ENCODE peak calls at places on chromosomes 3 and 15, in four cellular contexts. One of them, this sample, is unnamed.

GRCh38 chr3:72306800-72307341 is 521.9 kb upstream of the PROK2 start:
- DNase-seq in mesendoderm: peak; percentile 85
- DNase-seq in neuronal stem cell: no peak
- DNase-seq in IMR-90: peak; percentile 33
- DNase-seq in this sample: no peak

GRCh38 chr3:151926956-151927355 is 53.5 kb downstream of the SUCNR1 start:
- DNase-seq in IMR-90: peak; percentile 76
- DNase-seq in mesendoderm: no peak
- DNase-seq in neuronal stem cell: no peak
- DNase-seq in this sample: peak; percentile 35

GRCh38 chr3:114143817-114144216 is 35.0 kb downstream of the DRD3 start:
- DNase-seq in IMR-90: no peak
- DNase-seq in neuronal stem cell: no peak
- DNase-seq in mesendoderm: no peak
- DNase-seq in this sample: no peak

GRCh38 chr3:21785765-21786453 is 34.9 kb upstream of the ZNF385D start:
- DNase-seq in IMR-90: no peak
- DNase-seq in mesendoderm: no peak
- DNase-seq in neuronal stem cell: no peak
- DNase-seq in this sample: no peak

GRCh38 chr3:190269096-190269495 is 53.1 kb downstream of the CLDN1 start:
- DNase-seq in IMR-90: no peak
- DNase-seq in neuronal stem cell: no peak
- DNase-seq in mesendoderm: no peak
- DNase-seq in this sample: no peak

GRCh38 chr3:127053450-127053849 is 70.5 kb downstream of the PLXNA1 start:
- DNase-seq in IMR-90: no peak
- DNase-seq in neuronal stem cell: no peak
- DNase-seq in mesendoderm: no peak
- DNase-seq in this sample: no peak

GRCh38 chr15:94259863-94260262 is 28.5 kb downstream of the MCTP2 start:
- DNase-seq in mesendoderm: no peak
- DNase-seq in IMR-90: no peak
- DNase-seq in neuronal stem cell: no peak
- DNase-seq in this sample: no peak

GRCh38 chr15:90780916-90781315 is 63.8 kb downstream of the BLM start:
- DNase-seq in IMR-90: no peak
- DNase-seq in neuronal stem cell: no peak
- DNase-seq in mesendoderm: no peak
- DNase-seq in this sample: no peak

GRCh38 chr3:189838291-189838690 is 207.1 kb downstream of the TP63 start:
- DNase-seq in IMR-90: no peak
- DNase-seq in mesendoderm: no peak
- DNase-seq in neuronal stem cell: no peak
- DNase-seq in this sample: no peak

GRCh38 chr3:57952208-57952631 is 56.0 kb upstream of the FLNB start:
- DNase-seq in IMR-90: peak; percentile 96
- DNase-seq in mesendoderm: peak; percentile 95
- DNase-seq in neuronal stem cell: no peak
- DNase-seq in this sample: peak; percentile 86

GRCh38 chr15:25616471-25616870 is 177.6 kb upstream of the UBE3A start:
- DNase-seq in IMR-90: no peak
- DNase-seq in neuronal stem cell: no peak
- DNase-seq in mesendoderm: no peak
- DNase-seq in this sample: peak; percentile 70

GRCh38 chr3:42013652-42014442 is 51.9 kb upstream of the ULK4 start:
- DNase-seq in mesendoderm: no peak
- DNase-seq in IMR-90: no peak
- DNase-seq in neuronal stem cell: no peak
- DNase-seq in this sample: peak; percentile 19

GRCh38 chr3:21778715-21779114 is 27.7 kb upstream of the ZNF385D start:
- DNase-seq in IMR-90: no peak
- DNase-seq in mesendoderm: no peak
- DNase-seq in neuronal stem cell: no peak
- DNase-seq in this sample: no peak

GRCh38 chr15:31163769-31164572 is 62.4 kb upstream of the TRPM1 start:
- DNase-seq in mesendoderm: peak; percentile 60
- DNase-seq in neuronal stem cell: no peak
- DNase-seq in IMR-90: no peak
- DNase-seq in this sample: no peak

GRCh38 chr3:159913712-159914414 is 74.8 kb upstream of the IL12A start:
- DNase-seq in IMR-90: no peak
- DNase-seq in mesendoderm: no peak
- DNase-seq in neuronal stem cell: no peak
- DNase-seq in this sample: no peak

GRCh38 chr15:86611392-86612040 is 531.8 kb downstream of the AGBL1 start:
- DNase-seq in neuronal stem cell: no peak
- DNase-seq in IMR-90: no peak
- DNase-seq in mesendoderm: peak; percentile 64
- DNase-seq in this sample: no peak

GRCh38 chr3:152030320-152030719 is 156.9 kb downstream of the SUCNR1 start:
- DNase-seq in IMR-90: no peak
- DNase-seq in neuronal stem cell: no peak
- DNase-seq in mesendoderm: no peak
- DNase-seq in this sample: no peak

GRCh38 chr3:124360626-124361025 is 368.7 kb upstream of the ROPN1 start:
- DNase-seq in neuronal stem cell: peak; percentile 51
- DNase-seq in IMR-90: no peak
- DNase-seq in mesendoderm: peak; percentile 82
- DNase-seq in this sample: no peak

DNA sequence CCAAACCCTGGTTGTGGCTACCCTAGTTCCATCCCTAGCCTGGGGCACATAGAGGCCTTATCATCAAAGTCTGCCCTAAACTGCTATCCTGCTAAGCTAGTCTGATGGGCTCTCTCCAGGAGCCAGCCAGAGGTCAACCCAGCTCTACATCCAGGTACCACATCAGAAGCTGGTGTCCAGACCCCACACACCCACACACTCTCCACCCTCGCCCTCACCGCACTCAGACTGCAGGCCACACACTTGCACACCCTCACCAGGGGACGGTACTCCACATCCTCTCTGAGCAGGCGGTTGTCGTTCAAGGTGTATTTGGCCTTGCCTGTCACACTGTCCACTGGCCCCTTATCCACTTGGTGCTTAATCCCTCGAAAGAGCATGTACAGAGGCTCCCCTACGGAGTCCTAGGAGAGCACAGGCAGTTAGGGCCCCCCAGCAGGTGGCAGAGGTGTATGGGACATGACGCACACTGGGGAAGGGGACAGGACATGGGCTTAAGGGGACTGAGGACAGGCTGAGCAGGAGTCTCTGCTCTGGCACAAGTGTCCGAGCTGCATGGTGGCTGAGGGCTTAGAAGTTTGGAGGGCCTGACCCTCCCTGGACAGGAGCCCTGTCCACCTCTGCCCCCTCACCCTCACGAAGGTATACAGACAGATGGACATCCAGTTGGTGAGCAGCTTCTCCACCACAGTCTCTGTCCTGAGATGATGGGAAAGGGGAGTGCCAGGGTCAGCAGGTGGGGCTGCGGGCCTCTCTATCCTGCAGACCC is 18.1 kb downstream of the PLXNB1 start:
- DNase-seq in IMR-90: no peak
- DNase-seq in neuronal stem cell: no peak
- DNase-seq in mesendoderm: no peak
- DNase-seq in this sample: peak; percentile 47
- H3K18ac ChIP-seq in IMR-90: no peak overlapping the region
- H3K18ac ChIP-seq in neuronal stem cell: no peak overlapping the region
- H3K18ac ChIP-seq in mesendoderm: no peak overlapping the region
- H3K18ac ChIP-seq in this sample: no peak overlapping the region

DNA sequence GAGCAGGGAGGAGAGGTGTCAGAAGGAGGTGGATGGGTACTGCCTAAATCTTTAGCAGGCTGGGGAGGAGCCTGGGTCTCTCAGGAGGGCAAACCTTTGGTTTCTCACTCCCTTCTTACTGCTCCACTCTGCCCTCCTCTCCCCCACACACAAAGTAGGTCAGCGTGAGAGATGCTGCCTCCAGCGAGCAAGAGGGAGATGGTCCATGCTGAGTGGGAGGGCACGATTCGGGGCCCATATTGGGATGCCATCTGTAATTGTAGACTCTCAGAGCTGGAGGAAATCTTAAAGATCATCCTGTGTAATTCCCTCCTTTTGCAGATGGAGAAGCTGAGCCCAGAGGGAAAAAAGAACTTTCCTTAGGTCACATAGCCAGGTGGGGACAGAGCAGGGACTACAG is 34.2 kb upstream of the SYN2 start:
- DNase-seq in IMR-90: no peak
- DNase-seq in mesendoderm: no peak
- DNase-seq in neuronal stem cell: no peak
- DNase-seq in this sample: no peak
- H4K8ac ChIP-seq in IMR-90: no peak overlapping the region
- H4K8ac ChIP-seq in mesendoderm: no peak overlapping the region
- H4K8ac ChIP-seq in neuronal stem cell: no peak overlapping the region
- H4K8ac ChIP-seq in this sample: no peak overlapping the region

GRCh38 chr3:184850201-184850600 is 38.2 kb downstream of the VPS8 start:
- DNase-seq in mesendoderm: no peak
- DNase-seq in neuronal stem cell: no peak
- DNase-seq in IMR-90: no peak
- DNase-seq in this sample: no peak
- H3K18ac ChIP-seq in mesendoderm: no peak overlapping the region
- H3K18ac ChIP-seq in neuronal stem cell: no peak overlapping the region
- H3K18ac ChIP-seq in IMR-90: no peak overlapping the region
- H3K18ac ChIP-seq in this sample: no peak overlapping the region

DNA sequence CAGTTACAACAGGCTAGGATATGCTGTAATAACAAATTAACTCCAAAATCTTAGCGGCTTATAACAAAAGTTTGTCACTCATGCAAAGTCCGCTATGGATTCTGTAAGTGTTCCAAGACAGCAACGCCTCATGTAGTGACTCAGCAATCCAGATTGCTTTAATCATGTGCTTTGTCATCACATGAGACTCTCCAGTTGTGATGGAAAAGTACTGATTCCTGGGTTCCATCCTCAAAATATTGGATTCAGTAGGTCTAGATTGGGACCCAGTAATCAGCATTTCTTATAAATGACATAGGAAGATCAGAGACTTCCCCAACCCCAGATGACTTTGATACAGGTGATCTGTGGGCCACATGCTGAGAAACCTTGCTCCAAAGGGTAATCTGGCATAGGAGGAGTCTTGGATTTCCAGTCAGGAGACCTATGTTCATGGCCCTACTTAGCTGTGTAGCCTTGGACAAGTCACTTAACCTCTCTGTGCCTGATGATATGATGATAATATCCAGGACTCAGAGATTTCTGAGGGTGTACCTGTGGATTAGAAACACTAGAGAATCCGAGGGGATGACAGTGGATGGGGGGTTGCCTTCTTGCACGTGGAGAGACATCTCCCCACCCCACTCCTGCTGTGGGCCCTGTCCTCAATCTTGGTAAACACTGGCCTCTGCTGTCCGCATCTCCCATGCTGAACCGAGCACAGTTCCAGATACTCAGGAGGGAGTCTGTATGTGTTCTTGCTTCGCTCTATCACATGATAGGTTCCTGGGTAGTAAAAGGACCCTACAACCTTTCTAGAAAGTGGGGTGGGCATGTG is 65.5 kb downstream of the CORO2B start:
- DNase-seq in neuronal stem cell: no peak
- DNase-seq in IMR-90: peak; percentile 90
- DNase-seq in mesendoderm: peak; percentile 58
- DNase-seq in this sample: no peak
- H4K8ac ChIP-seq in neuronal stem cell: no peak overlapping the region
- H4K8ac ChIP-seq in IMR-90: peak overlapping the region; percentile 75
- H4K8ac ChIP-seq in mesendoderm: no peak overlapping the region
- H4K8ac ChIP-seq in this sample: no peak overlapping the region

GRCh38 chr15:39406485-39406884 is 174.4 kb upstream of the THBS1 start:
- DNase-seq in IMR-90: no peak
- DNase-seq in neuronal stem cell: no peak
- DNase-seq in mesendoderm: no peak
- DNase-seq in this sample: no peak

GRCh38 chr15:39407116-39407515 is 173.8 kb upstream of the THBS1 start:
- DNase-seq in mesendoderm: no peak
- DNase-seq in neuronal stem cell: no peak
- DNase-seq in IMR-90: peak; percentile 54
- DNase-seq in this sample: no peak

GRCh38 chr15:39400821-39401550 is 179.9 kb upstream of the THBS1 start:
- DNase-seq in IMR-90: peak; percentile 74
- DNase-seq in mesendoderm: no peak
- DNase-seq in neuronal stem cell: no peak
- DNase-seq in this sample: peak; percentile 75

GRCh38 chr15:39404767-39405173 is 176.1 kb upstream of the THBS1 start:
- DNase-seq in neuronal stem cell: no peak
- DNase-seq in mesendoderm: peak; percentile 78
- DNase-seq in IMR-90: peak; percentile 95
- DNase-seq in this sample: peak; percentile 98

GRCh38 chr15:39403674-39404117 is 177.2 kb upstream of the THBS1 start:
- DNase-seq in mesendoderm: no peak
- DNase-seq in IMR-90: peak; percentile 88
- DNase-seq in neuronal stem cell: no peak
- DNase-seq in this sample: peak; percentile 61
- H3K18ac ChIP-seq in mesendoderm: no peak overlapping the region
- H3K18ac ChIP-seq in IMR-90: peak overlapping the region; percentile 88
- H3K18ac ChIP-seq in neuronal stem cell: no peak overlapping the region
- H3K18ac ChIP-seq in this sample: no peak overlapping the region